ENCODE peak calls at places on chromosome 12, in four cellular contexts. One of them, this sample, is unnamed.

GRCh38 chr12:64098709-64099354 is 123.3 kb downstream of the KICS2 start:
- DNase-seq in neural progenitor cell: no peak
- DNase-seq in caudate nucleus: no peak
- DNase-seq in effector memory CD4-positive, alpha-beta T cell: no peak
- DNase-seq in this sample: no peak

GRCh38 chr12:82019533-82019932 is 260.4 kb upstream of the PPFIA2 start:
- DNase-seq in neural progenitor cell: peak
- DNase-seq in caudate nucleus: no peak
- DNase-seq in effector memory CD4-positive, alpha-beta T cell: no peak
- DNase-seq in this sample: no peak

GRCh38 chr12:2017724-2018337 is 13.6 kb upstream of the DCP1B start:
- DNase-seq in neural progenitor cell: peak
- DNase-seq in caudate nucleus: no peak
- DNase-seq in effector memory CD4-positive, alpha-beta T cell: no peak
- DNase-seq in this sample: no peak

GRCh38 chr12:12804432-12804886 is 8.7 kb upstream of the DDX47 start:
- DNase-seq in neural progenitor cell: no peak
- DNase-seq in caudate nucleus: no peak
- DNase-seq in effector memory CD4-positive, alpha-beta T cell: no peak
- DNase-seq in this sample: no peak

GRCh38 chr12:53251477-53252348 is 16.4 kb upstream of the ESPL1 start:
- DNase-seq in neural progenitor cell: peak
- DNase-seq in caudate nucleus: peak
- DNase-seq in effector memory CD4-positive, alpha-beta T cell: peak
- DNase-seq in this sample: peak

GRCh38 chr12:130137141-130138018 is 24.9 kb upstream of the FZD10 start:
- DNase-seq in neural progenitor cell: peak
- DNase-seq in caudate nucleus: no peak
- DNase-seq in effector memory CD4-positive, alpha-beta T cell: no peak
- DNase-seq in this sample: no peak

GRCh38 chr12:48827026-48827425 is 8.7 kb downstream of the CACNB3 start:
- DNase-seq in neural progenitor cell: no peak
- DNase-seq in caudate nucleus: no peak
- DNase-seq in effector memory CD4-positive, alpha-beta T cell: no peak
- DNase-seq in this sample: no peak

GRCh38 chr12:26319511-26319910 is 124.1 kb downstream of the SSPN start:
- DNase-seq in neural progenitor cell: no peak
- DNase-seq in caudate nucleus: no peak
- DNase-seq in effector memory CD4-positive, alpha-beta T cell: no peak
- DNase-seq in this sample: no peak

GRCh38 chr12:113877608-113878007 is 88.5 kb downstream of the RBM19 start:
- DNase-seq in neural progenitor cell: no peak
- DNase-seq in caudate nucleus: no peak
- DNase-seq in effector memory CD4-positive, alpha-beta T cell: no peak
- DNase-seq in this sample: no peak

GRCh38 chr12:99278899-99279298 is 368.7 kb upstream of the GARIN6 start:
- DNase-seq in neural progenitor cell: no peak
- DNase-seq in caudate nucleus: no peak
- DNase-seq in effector memory CD4-positive, alpha-beta T cell: no peak
- DNase-seq in this sample: no peak

GRCh38 chr12:120984351-120984898 is 6.1 kb downstream of the HNF1A start:
- DNase-seq in neural progenitor cell: no peak
- DNase-seq in caudate nucleus: no peak
- DNase-seq in effector memory CD4-positive, alpha-beta T cell: no peak
- DNase-seq in this sample: no peak

GRCh38 chr12:87678453-87678852 is 350.7 kb downstream of the C12orf50 start:
- DNase-seq in neural progenitor cell: no peak
- DNase-seq in caudate nucleus: no peak
- DNase-seq in effector memory CD4-positive, alpha-beta T cell: no peak
- DNase-seq in this sample: no peak

GRCh38 chr12:7832059-7832696 is 40.5 kb downstream of the SLC2A14 start:
- DNase-seq in neural progenitor cell: peak
- DNase-seq in caudate nucleus: no peak
- DNase-seq in effector memory CD4-positive, alpha-beta T cell: peak
- DNase-seq in this sample: peak

GRCh38 chr12:2160043-2160442 is 107.3 kb downstream of the CACNA1C start:
- DNase-seq in neural progenitor cell: no peak
- DNase-seq in caudate nucleus: no peak
- DNase-seq in effector memory CD4-positive, alpha-beta T cell: no peak
- DNase-seq in this sample: no peak

GRCh38 chr12:24212496-24212895 is 263.0 kb upstream of the SOX5 start:
- DNase-seq in neural progenitor cell: no peak
- DNase-seq in caudate nucleus: no peak
- DNase-seq in effector memory CD4-positive, alpha-beta T cell: no peak
- DNase-seq in this sample: no peak

GRCh38 chr12:552466-552865 is 92.7 kb downstream of the B4GALNT3 start:
- DNase-seq in neural progenitor cell: no peak
- DNase-seq in caudate nucleus: no peak
- DNase-seq in effector memory CD4-positive, alpha-beta T cell: no peak
- DNase-seq in this sample: no peak

GRCh38 chr12:6333566-6333965 is 8.3 kb downstream of the TNFRSF1A start:
- DNase-seq in neural progenitor cell: no peak
- DNase-seq in caudate nucleus: no peak
- DNase-seq in effector memory CD4-positive, alpha-beta T cell: no peak
- DNase-seq in this sample: no peak

GRCh38 chr12:66495709-66496108 is 183.2 kb downstream of the GRIP1 start:
- DNase-seq in neural progenitor cell: no peak
- DNase-seq in caudate nucleus: no peak
- DNase-seq in effector memory CD4-positive, alpha-beta T cell: no peak
- DNase-seq in this sample: no peak
- H3K27ac ChIP-seq in neural progenitor cell: no peak
- H3K27ac ChIP-seq in caudate nucleus: no peak
- H3K27ac ChIP-seq in effector memory CD4-positive, alpha-beta T cell: no peak
- H3K27ac ChIP-seq in this sample: no peak

DNA sequence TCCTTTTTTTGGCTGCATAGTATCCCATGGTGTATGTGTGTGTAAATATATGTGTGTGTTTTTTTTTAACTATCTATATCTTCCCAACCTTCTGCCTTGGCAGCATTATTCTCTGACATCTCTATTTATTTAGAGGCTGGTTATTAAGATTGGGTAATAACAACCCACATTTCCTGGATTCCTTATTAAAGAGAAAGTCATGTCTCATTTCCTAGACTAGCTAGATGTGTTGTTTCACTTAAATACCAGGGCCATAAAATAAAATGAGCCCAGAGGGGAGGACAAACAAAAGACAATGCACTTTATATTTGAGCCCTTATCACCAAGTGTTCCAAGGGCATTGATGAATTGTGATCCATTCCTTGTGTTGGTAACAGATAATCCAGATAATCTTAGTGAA is 169.1 kb downstream of the SLC5A8 start:
- DNase-seq in neural progenitor cell: no peak
- DNase-seq in caudate nucleus: no peak
- DNase-seq in effector memory CD4-positive, alpha-beta T cell: no peak
- DNase-seq in this sample: no peak
- H3K27ac ChIP-seq in neural progenitor cell: no peak
- H3K27ac ChIP-seq in caudate nucleus: no peak
- H3K27ac ChIP-seq in effector memory CD4-positive, alpha-beta T cell: no peak
- H3K27ac ChIP-seq in this sample: no peak

GRCh38 chr12:131250951-131251315 is 297.2 kb downstream of the ADGRD1 start:
- DNase-seq in neural progenitor cell: no peak
- DNase-seq in caudate nucleus: no peak
- DNase-seq in effector memory CD4-positive, alpha-beta T cell: no peak
- DNase-seq in this sample: no peak
- H3K27ac ChIP-seq in neural progenitor cell: no peak
- H3K27ac ChIP-seq in caudate nucleus: no peak
- H3K27ac ChIP-seq in effector memory CD4-positive, alpha-beta T cell: no peak
- H3K27ac ChIP-seq in this sample: no peak

DNA sequence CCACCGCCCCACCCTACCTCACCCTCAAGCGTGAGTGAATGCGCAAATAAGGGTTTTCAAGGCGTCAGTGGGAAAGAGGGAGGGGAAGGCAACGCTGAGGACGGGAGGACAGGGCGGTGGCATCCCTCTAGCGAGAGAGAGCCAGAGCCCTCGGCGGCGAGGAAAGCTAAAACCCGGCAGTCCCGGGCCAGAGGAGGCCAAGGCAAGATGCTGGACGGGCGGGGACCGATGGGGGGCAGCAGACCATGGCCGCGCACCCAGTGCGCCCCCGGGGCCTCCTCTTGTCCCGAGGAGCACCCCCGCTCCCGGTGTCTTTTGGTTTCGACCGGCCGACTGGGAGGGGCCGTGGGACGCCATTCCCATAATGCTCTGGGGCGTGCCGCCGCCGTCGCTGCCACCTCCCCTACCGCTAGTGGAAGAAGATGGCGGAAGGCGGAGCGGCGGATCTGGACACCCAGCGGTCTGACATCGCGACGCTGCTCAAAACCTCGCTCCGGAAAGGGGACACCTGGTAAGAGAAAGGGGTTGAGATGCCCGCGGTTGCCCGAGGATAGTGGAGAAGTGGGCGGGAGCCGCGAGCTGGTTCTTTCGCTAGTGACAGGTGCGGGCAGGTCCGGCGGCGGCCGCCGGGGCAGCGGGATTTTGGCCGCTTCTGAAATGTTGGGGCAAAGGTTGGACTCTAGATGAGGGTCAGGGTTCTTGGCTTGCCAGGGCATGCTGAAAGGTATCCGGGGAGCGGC is at the start of gene USP15:
- DNase-seq in neural progenitor cell: peak
- DNase-seq in caudate nucleus: peak
- DNase-seq in effector memory CD4-positive, alpha-beta T cell: peak
- DNase-seq in this sample: peak
- H3K27ac ChIP-seq in neural progenitor cell: peak
- H3K27ac ChIP-seq in caudate nucleus: peak
- H3K27ac ChIP-seq in effector memory CD4-positive, alpha-beta T cell: peak
- H3K27ac ChIP-seq in this sample: peak

GRCh38 chr12:22283006-22283506 is 51.5 kb downstream of the ST8SIA1 start:
- DNase-seq in neural progenitor cell: no peak
- DNase-seq in caudate nucleus: no peak
- DNase-seq in effector memory CD4-positive, alpha-beta T cell: no peak
- DNase-seq in this sample: no peak
- H3K27ac ChIP-seq in neural progenitor cell: no peak
- H3K27ac ChIP-seq in caudate nucleus: no peak
- H3K27ac ChIP-seq in effector memory CD4-positive, alpha-beta T cell: no peak
- H3K27ac ChIP-seq in this sample: no peak

GRCh38 chr12:79884401-79885006 is 50.4 kb downstream of the PPP1R12A start:
- DNase-seq in neural progenitor cell: no peak
- DNase-seq in caudate nucleus: no peak
- DNase-seq in effector memory CD4-positive, alpha-beta T cell: no peak
- DNase-seq in this sample: no peak
- H3K27ac ChIP-seq in neural progenitor cell: no peak
- H3K27ac ChIP-seq in caudate nucleus: no peak
- H3K27ac ChIP-seq in effector memory CD4-positive, alpha-beta T cell: no peak
- H3K27ac ChIP-seq in this sample: no peak

GRCh38 chr12:4866288-4866687 is 43.4 kb upstream of the KCNA1 start:
- DNase-seq in neural progenitor cell: no peak
- DNase-seq in caudate nucleus: no peak
- DNase-seq in effector memory CD4-positive, alpha-beta T cell: no peak
- DNase-seq in this sample: no peak
- H3K27ac ChIP-seq in neural progenitor cell: no peak
- H3K27ac ChIP-seq in caudate nucleus: no peak
- H3K27ac ChIP-seq in effector memory CD4-positive, alpha-beta T cell: no peak
- H3K27ac ChIP-seq in this sample: no peak

GRCh38 chr12:47590771-47591368 is 115.0 kb downstream of the RPAP3 start:
- DNase-seq in neural progenitor cell: no peak
- DNase-seq in caudate nucleus: no peak
- DNase-seq in effector memory CD4-positive, alpha-beta T cell: no peak
- DNase-seq in this sample: no peak
- H3K27ac ChIP-seq in neural progenitor cell: no peak
- H3K27ac ChIP-seq in caudate nucleus: no peak
- H3K27ac ChIP-seq in effector memory CD4-positive, alpha-beta T cell: no peak
- H3K27ac ChIP-seq in this sample: no peak

DNA sequence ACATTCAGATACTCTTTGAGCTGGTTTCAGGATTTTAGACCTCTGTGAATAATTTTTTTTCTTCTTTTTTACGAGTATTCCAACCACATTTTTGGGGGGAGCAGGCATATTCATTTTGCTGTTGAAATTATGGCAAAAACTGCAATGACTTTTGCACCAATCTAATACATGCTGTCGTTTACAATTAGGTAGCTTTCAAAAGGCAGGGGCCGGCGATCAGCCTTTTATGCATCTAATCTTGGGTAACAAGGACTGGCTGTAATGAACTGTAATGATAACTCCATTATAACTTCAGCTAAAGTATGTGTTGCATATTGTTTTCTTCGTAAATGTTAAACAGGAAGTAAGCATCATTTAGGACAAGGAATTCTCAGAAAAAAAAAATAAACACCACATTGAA is 30.4 kb upstream of the KLRF1 start:
- DNase-seq in neural progenitor cell: no peak
- DNase-seq in caudate nucleus: no peak
- DNase-seq in effector memory CD4-positive, alpha-beta T cell: no peak
- DNase-seq in this sample: no peak
- H3K27ac ChIP-seq in neural progenitor cell: no peak
- H3K27ac ChIP-seq in caudate nucleus: no peak
- H3K27ac ChIP-seq in effector memory CD4-positive, alpha-beta T cell: peak
- H3K27ac ChIP-seq in this sample: no peak

This sample was measured in substantia nigra.